ENCODE peak calls at places on chromosome 20, in six cellular contexts. Y is cardiac muscle cell, T is H9, I is NB4, B is GM12865, J is Calu3. R is an unnamed sample.

GRCh38 chr20:44489223-44489622 is 13.5 kb downstream of the TTPAL start:
- DNase-seq in I (no peak), B (no peak), Y (no peak), T (no peak), J (no peak), R (no peak)

GRCh38 chr20:34042286-34042685 is 48.6 kb downstream of the RALY start:
- DNase-seq in T (no peak), B (no peak), Y (peak), I (no peak), J (no peak), R (peak)

GRCh38 chr20:23350855-23351838 is 556 bp downstream of the NXT1 start:
- DNase-seq in Y (peak), B (peak), I (peak), J (peak), T (peak), R (peak)

GRCh38 chr20:58231678-58232077 is 3.2 kb upstream of the ANKRD60 start:
- DNase-seq in T (no peak), B (peak), I (no peak), J (no peak), Y (peak), R (no peak)

GRCh38 chr20:17498181-17498580 is 33.0 kb downstream of the BFSP1 start:
- DNase-seq in Y (no peak), B (no peak), J (no peak), T (no peak), I (no peak), R (no peak)

GRCh38 chr20:21465799-21466198 is 48.1 kb downstream of the NKX2-2 start:
- DNase-seq in I (no peak), J (no peak), T (no peak), Y (no peak), B (peak), R (no peak)

GRCh38 chr20:4227085-4227821 is 211.9 kb upstream of the RNF24 start:
- DNase-seq in I (peak), B (peak), T (peak), J (peak), Y (no peak), R (no peak)

GRCh38 chr20:40393680-40394079 is 295.4 kb downstream of the MAFB start:
- DNase-seq in T (no peak), I (no peak), Y (no peak), B (no peak), J (no peak), R (no peak)

GRCh38 chr20:45100563-45101245 is at the start of gene KCNS1:
- DNase-seq in I (peak), Y (peak), B (no peak), T (peak), J (peak), R (no peak)

GRCh38 chr20:57894096-57894495 is 184.3 kb upstream of the PMEPA1 start:
- DNase-seq in J (no peak), T (no peak), I (no peak), B (no peak), Y (no peak), R (no peak)

GRCh38 chr20:542777-543368 is 717 bp downstream of the CSNK2A1 start:
- DNase-seq in Y (peak), T (no peak), I (peak), J (peak), B (peak), R (no peak)

GRCh38 chr20:43936371-43936770 is 21.7 kb downstream of the TOX2 start:
- DNase-seq in J (no peak), I (no peak), Y (no peak), B (no peak), T (no peak), R (no peak)

GRCh38 chr20:57573893-57574292 is 13.0 kb downstream of the PCK1 start:
- DNase-seq in J (no peak), I (no peak), T (peak), B (no peak), Y (no peak), R (no peak)

GRCh38 chr20:50172347-50173013 is 18.1 kb upstream of the CEBPB start:
- DNase-seq in I (no peak), T (peak), Y (peak), B (no peak), J (peak), R (peak)

GRCh38 chr20:32635764-32636163 is 38.0 kb downstream of the C20orf203 start:
- DNase-seq in B (no peak), T (no peak), Y (no peak), I (peak), J (no peak), R (no peak)

GRCh38 chr20:32359633-32360332 is 1.7 kb downstream of the ASXL1 start:
- DNase-seq in J (peak), B (peak), T (no peak), I (peak), Y (no peak), R (no peak)

DNA sequence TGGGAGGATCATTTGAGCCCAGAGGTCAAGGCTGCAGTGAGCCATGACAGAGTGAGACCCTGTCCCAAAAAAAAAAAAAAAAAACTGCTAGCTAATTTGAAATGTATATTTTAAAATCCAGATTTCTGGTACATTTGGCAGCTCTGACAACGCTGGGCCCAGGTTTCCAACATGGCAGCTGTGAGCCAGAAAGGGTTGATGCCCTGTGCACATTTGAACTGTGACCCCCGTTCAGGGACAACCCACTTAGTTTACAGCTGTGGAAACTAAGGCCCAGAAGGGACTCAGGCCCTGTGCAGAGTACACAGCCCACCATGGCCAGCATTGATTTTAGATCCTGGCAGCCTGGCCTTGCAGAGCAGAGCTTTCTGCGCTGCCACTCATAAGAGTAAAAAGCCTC is 56.0 kb upstream of the MYL9 start:
- DNase-seq in T (no peak), Y (no peak), J (no peak), I (no peak), B (no peak), R (no peak)
- TF ChIP-seq CTCF in T (no peak), Y (no peak), J (no peak), I (no peak), B (no peak), R (no peak)

GRCh38 chr20:2397595-2398145 is 17.0 kb downstream of the TGM6 start:
- DNase-seq in T (no peak), J (no peak), B (no peak), I (no peak), Y (no peak), R (no peak)
- TF ChIP-seq CTCF in T (peak), J (no peak), B (peak), I (peak), Y (no peak), R (no peak)

GRCh38 chr20:19802492-19803158 is 44.6 kb downstream of the RIN2 start:
- DNase-seq in I (peak), B (no peak), J (peak), Y (peak), T (peak), R (no peak)
- TF ChIP-seq CTCF in I (peak), B (no peak), J (peak), Y (peak), T (peak), R (peak)

GRCh38 chr20:63325021-63325471 is 32.1 kb downstream of the COL20A1 start:
- DNase-seq in Y (no peak), J (no peak), I (no peak), B (no peak), T (no peak), R (no peak)

GRCh38 chr20:63322923-63323253 is 29.9 kb downstream of the COL20A1 start:
- DNase-seq in B (no peak), I (no peak), T (no peak), J (no peak), Y (no peak), R (no peak)

GRCh38 chr20:63322146-63322922 is 29.3 kb downstream of the COL20A1 start:
- DNase-seq in J (no peak), B (no peak), Y (no peak), I (no peak), T (no peak), R (no peak)

GRCh38 chr20:63321148-63321831 is 28.3 kb downstream of the COL20A1 start:
- DNase-seq in I (no peak), Y (peak), T (no peak), J (no peak), B (no peak), R (peak)

GRCh38 chr20:63323298-63323820 is 30.4 kb downstream of the COL20A1 start:
- DNase-seq in T (no peak), J (no peak), B (no peak), Y (no peak), I (no peak), R (no peak)
- TF ChIP-seq CTCF in T (peak), J (no peak), B (no peak), Y (peak), I (no peak), R (no peak)